ENCODE peak calls at places on chromosomes 13 and 19, in five cellular contexts. Z is stimulated activated CD8-positive, alpha-beta memory T cell treated with anti-CD3 and anti-CD28 coated beads, Interleukin-4, amount 100 ng/mL, for 1 hour; X is GM23338; A is NCI-H1436; V is astrocyte of the spinal cord. N is an unnamed sample.

GRCh38 chr19:13072206-13072898 is 30.3 kb downstream of the LYL1 start:
- DNase-seq in Z (no peak), X (no peak), A (no peak), V (no peak), N (no peak)

GRCh38 chr13:99432637-99433542 is 68.4 kb upstream of the TM9SF2 start:
- DNase-seq in Z (peak; percentile 54), X (peak; percentile 77), A (no peak), V (peak; percentile 42), N (no peak)

GRCh38 chr13:24039621-24040475 is 120.7 kb upstream of the SPATA13 start:
- DNase-seq in Z (no peak), X (no peak), A (no peak), V (no peak), N (no peak)

GRCh38 chr19:15702590-15702930 is 25.3 kb upstream of the OR10H2 start:
- DNase-seq in Z (no peak), X (peak; percentile 26), A (peak; percentile 1), V (no peak), N (peak; percentile 72)

GRCh38 chr13:112849500-112849899 is 119.5 kb upstream of the MCF2L start:
- DNase-seq in Z (no peak), X (no peak), A (peak; percentile 86), V (peak; percentile 16), N (peak; percentile 99)

GRCh38 chr19:41541990-41542584 is 33.9 kb upstream of the CEACAM21 start:
- DNase-seq in Z (peak; percentile 58), X (peak; percentile 87), A (peak; percentile 8), V (peak; percentile 6), N (peak; percentile 1)

GRCh38 chr19:42032428-42032827 is 37.6 kb downstream of the GRIK5 start:
- DNase-seq in Z (no peak), X (peak; percentile 87), A (no peak), V (no peak), N (peak; percentile 80)

GRCh38 chr19:35106898-35107540 is 8.6 kb upstream of the FXYD3 start:
- DNase-seq in Z (no peak), X (no peak), A (no peak), V (no peak), N (no peak)

GRCh38 chr19:3477506-3477905 is 2.8 kb downstream of the SMIM24 start:
- DNase-seq in Z (no peak), X (no peak), A (no peak), V (no peak), N (no peak)

GRCh38 chr19:17648097-17648660 is 40.0 kb downstream of the UNC13A start:
- DNase-seq in Z (no peak), X (peak; percentile 55), A (no peak), V (no peak), N (no peak)

GRCh38 chr13:107608736-107609135 is 606.6 kb downstream of the LIG4 start:
- DNase-seq in Z (no peak), X (no peak), A (no peak), V (no peak), N (no peak)

GRCh38 chr13:111533900-111534645 is 213.6 kb downstream of the TEX29 start:
- DNase-seq in Z (no peak), X (no peak), A (no peak), V (no peak), N (peak; percentile 65)